ENCODE peak calls at places on chromosomes 13 and 19, in eight cellular contexts. U is naive B cell; S is NCI-H1417; P is activated CD4-positive, alpha-beta T cell treated with anti-CD3 and anti-CD28 coated beads, Interleukin-2, amount 50 U/mL, for 1 hour; M is NCI-H1930; Y is PC-3; R is stimulated activated CD8-positive, alpha-beta memory T cell treated with anti-CD3 and anti-CD28 coated beads, Interleukin-2, amount 100 ng/mL, for 1 hour; B is HTR-8/SVneo. F is an unnamed sample.

GRCh38 chr19:8401981-8402411 is 11.1 kb upstream of the MARCHF2 start:
- DNase-seq in U (no peak), S (no peak), P (no peak), M (no peak), Y (no peak), R (no peak), B (no peak), F (no peak)

GRCh38 chr19:53254451-53255341 is at the start of gene ZNF677:
- DNase-seq in U (peak), S (peak), P (peak), M (no peak), Y (peak), R (peak), B (peak), F (no peak)

GRCh38 chr13:110126391-110126961 is 180.5 kb downstream of the COL4A1 start:
- DNase-seq in U (no peak), S (peak), P (no peak), M (no peak), Y (peak), R (no peak), B (peak), F (no peak)

GRCh38 chr13:44309771-44310767 is 63.6 kb upstream of the SERP2 start:
- DNase-seq in U (no peak), S (no peak), P (no peak), M (no peak), Y (peak), R (no peak), B (no peak), F (no peak)

GRCh38 chr13:31891472-31891871 is 140.1 kb upstream of the FRY start:
- DNase-seq in U (no peak), S (no peak), P (no peak), M (no peak), Y (no peak), R (no peak), B (no peak), F (no peak)

GRCh38 chr13:103140001-103140671 is 73.9 kb upstream of the SLC10A2 start:
- DNase-seq in U (peak), S (peak), P (no peak), M (peak), Y (peak), R (no peak), B (peak), F (peak)

GRCh38 chr19:48332351-48332661 is 7.0 kb downstream of the EMP3 start:
- DNase-seq in U (no peak), S (no peak), P (no peak), M (no peak), Y (no peak), R (no peak), B (no peak), F (no peak)

GRCh38 chr19:17311455-17312248 is 2.3 kb downstream of the DDA1 start:
- DNase-seq in U (no peak), S (no peak), P (no peak), M (no peak), Y (peak), R (no peak), B (peak), F (no peak)

GRCh38 chr13:77565635-77566034 is 30.1 kb downstream of the SCEL start:
- DNase-seq in U (peak), S (peak), P (no peak), M (peak), Y (peak), R (no peak), B (no peak), F (peak)

GRCh38 chr19:38730470-38730730 is 13.9 kb downstream of the CAPN12 start:
- DNase-seq in U (no peak), S (no peak), P (no peak), M (no peak), Y (no peak), R (no peak), B (no peak), F (no peak)

GRCh38 chr13:47463726-47464125 is 537.3 kb downstream of the SUCLA2 start:
- DNase-seq in U (no peak), S (no peak), P (no peak), M (no peak), Y (no peak), R (no peak), B (no peak), F (no peak)

GRCh38 chr13:49690990-49691886 is at the start of gene EBPL:
- DNase-seq in U (peak), S (peak), P (peak), M (peak), Y (peak), R (peak), B (peak), F (peak)

GRCh38 chr13:49429061-49429460 is 14.8 kb downstream of the CAB39L start:
- DNase-seq in U (no peak), S (no peak), P (no peak), M (no peak), Y (no peak), R (no peak), B (no peak), F (no peak)

GRCh38 chr13:64529874-64530485 is 2700.2 kb downstream of the PCDH9 start:
- DNase-seq in U (peak), S (no peak), P (no peak), M (no peak), Y (peak), R (no peak), B (no peak), F (peak)

GRCh38 chr19:40143612-40144011 is 47.6 kb upstream of the MAP3K10 start:
- DNase-seq in U (peak), S (no peak), P (peak), M (no peak), Y (no peak), R (peak), B (no peak), F (peak)

GRCh38 chr19:35555301-35556005 is 8.0 kb downstream of the ATP4A start:
- DNase-seq in U (no peak), S (no peak), P (no peak), M (no peak), Y (peak), R (no peak), B (peak), F (peak)

GRCh38 chr19:57829316-57829715 is 783 bp upstream of the ZNF587B start:
- DNase-seq in U (no peak), S (no peak), P (no peak), M (no peak), Y (no peak), R (no peak), B (no peak), F (no peak)

GRCh38 chr13:40313269-40314200 is 352.9 kb downstream of the FOXO1 start:
- DNase-seq in U (no peak), S (no peak), P (no peak), M (no peak), Y (no peak), R (no peak), B (no peak), F (no peak)

GRCh38 chr13:69418319-69418718 is 689.3 kb upstream of the ATXN8OS start:
- DNase-seq in U (no peak), S (no peak), P (no peak), M (no peak), Y (no peak), R (no peak), B (no peak), F (no peak)

GRCh38 chr13:28489975-28490550 is 4.9 kb downstream of the FLT1 start:
- DNase-seq in U (no peak), S (no peak), P (no peak), M (no peak), Y (no peak), R (no peak), B (no peak), F (no peak)

GRCh38 chr13:44106231-44107152 is 226.8 kb downstream of the LACC1 start:
- DNase-seq in U (no peak), S (no peak), P (no peak), M (no peak), Y (no peak), R (no peak), B (no peak), F (no peak)

GRCh38 chr13:42549555-42549941 is 24.4 kb upstream of the TNFSF11 start:
- DNase-seq in U (no peak), S (no peak), P (no peak), M (no peak), Y (no peak), R (no peak), B (no peak), F (no peak)

GRCh38 chr13:75197803-75198202 is 284.2 kb downstream of the TBC1D4 start:
- DNase-seq in U (no peak), S (no peak), P (no peak), M (no peak), Y (no peak), R (no peak), B (no peak), F (no peak)

GRCh38 chr13:97367016-97367415 is 67.0 kb upstream of the RAP2A start:
- DNase-seq in U (no peak), S (no peak), P (no peak), M (no peak), Y (no peak), R (no peak), B (no peak), F (peak)

GRCh38 chr13:113934576-113934975 is 39.3 kb downstream of the C13orf46 start:
- DNase-seq in U (no peak), S (no peak), P (no peak), M (no peak), Y (no peak), R (no peak), B (no peak), F (no peak)

GRCh38 chr13:114248011-114248410 is 13.3 kb downstream of the CDC16 start:
- DNase-seq in U (no peak), S (no peak), P (no peak), M (no peak), Y (no peak), R (no peak), B (no peak), F (no peak)

GRCh38 chr13:27821566-27821965 is 29.3 kb downstream of the GSX1 start:
- DNase-seq in U (no peak), S (no peak), P (no peak), M (no peak), Y (no peak), R (no peak), B (no peak), F (no peak)

GRCh38 chr19:1503089-1503924 is 9.5 kb downstream of the ADAMTSL5 start:
- DNase-seq in U (peak), S (no peak), P (peak), M (peak), Y (peak), R (peak), B (no peak), F (peak)

GRCh38 chr19:16088985-16089846 is 12.9 kb downstream of the TPM4 start:
- DNase-seq in U (no peak), S (no peak), P (no peak), M (no peak), Y (no peak), R (no peak), B (no peak), F (no peak)

GRCh38 chr13:49086711-49087110 is 111.0 kb downstream of the FNDC3A start:
- DNase-seq in U (no peak), S (no peak), P (no peak), M (no peak), Y (peak), R (no peak), B (no peak), F (no peak)

GRCh38 chr19:2523630-2524311 is 47.8 kb downstream of the GADD45B start:
- DNase-seq in U (no peak), S (no peak), P (no peak), M (no peak), Y (no peak), R (no peak), B (no peak), F (no peak)

GRCh38 chr19:41708481-41708880 is at the start of gene CEACAM5:
- DNase-seq in U (no peak), S (peak), P (no peak), M (no peak), Y (no peak), R (no peak), B (no peak), F (no peak)

GRCh38 chr19:48471836-48472235 is 2.7 kb downstream of the CYTH2 start:
- DNase-seq in U (no peak), S (peak), P (no peak), M (no peak), Y (no peak), R (no peak), B (no peak), F (no peak)

GRCh38 chr19:55390461-55390880 is 4.7 kb downstream of the RPL28 start:
- DNase-seq in U (no peak), S (no peak), P (no peak), M (no peak), Y (no peak), R (no peak), B (no peak), F (no peak)

GRCh38 chr13:110714798-110715394 is 1.4 kb downstream of the ING1 start:
- DNase-seq in U (no peak), S (peak), P (peak), M (peak), Y (peak), R (peak), B (no peak), F (no peak)

GRCh38 chr19:16301999-16302694 is 22.5 kb upstream of the KLF2 start:
- DNase-seq in U (no peak), S (no peak), P (no peak), M (no peak), Y (peak), R (no peak), B (no peak), F (no peak)

GRCh38 chr19:13600802-13601201 is 94.5 kb upstream of the CACNA1A start:
- DNase-seq in U (no peak), S (no peak), P (no peak), M (no peak), Y (no peak), R (no peak), B (no peak), F (no peak)

GRCh38 chr19:17784201-17785008 is 10.5 kb upstream of the B3GNT3 start:
- DNase-seq in U (peak), S (peak), P (peak), M (peak), Y (peak), R (peak), B (peak), F (peak)

GRCh38 chr19:408441-409005 is 424 bp downstream of the C2CD4C start:
- DNase-seq in U (no peak), S (no peak), P (no peak), M (no peak), Y (no peak), R (no peak), B (peak), F (no peak)

GRCh38 chr13:18991054-18991453 is 190.6 kb downstream of the TUBA3C start:
- DNase-seq in U (no peak), S (no peak), P (no peak), M (no peak), Y (no peak), R (no peak), B (no peak), F (no peak)

F was measured in KBM-7.